ENCODE peak calls at places on chromosomes 13 and 19, in seven cellular contexts. L is left ventricle myocardium inferior; T is uterus; V is MM.1S; J is psoas muscle; X is upper lobe of right lung; A is CD8-positive, alpha-beta T cell. F is an unnamed sample.
A peak's percentile ranks its signal among the peaks of the same experiment; 100 is the strongest.

GRCh38 chr13:23868521-23868920 is 20.7 kb downstream of the MIPEP start:
- DNase-seq in T (no peak), L (no peak), V (no peak), J (no peak), X (no peak), A (no peak), F (no peak)

GRCh38 chr13:74771964-74772363 is 637.8 kb upstream of the KLF12 start:
- DNase-seq in A (no peak), L (no peak), V (no peak), T (no peak), J (no peak), X (no peak), F (no peak)

GRCh38 chr19:2711175-2711936 is 8.9 kb upstream of the GNG7 start:
- DNase-seq in A (no peak), J (no peak), X (no peak), V (no peak), L (no peak), T (no peak), F (no peak)

GRCh38 chr19:33784432-33784831 is 12.2 kb upstream of the KCTD15 start:
- DNase-seq in T (no peak), V (no peak), L (no peak), J (no peak), A (no peak), X (no peak), F (no peak)

GRCh38 chr19:10662384-10663251 is 8.5 kb downstream of the ILF3 start:
- DNase-seq in T (no peak), J (no peak), V (no peak), A (no peak), X (no peak), L (no peak), F (no peak)

GRCh38 chr19:41922585-41922984 is 5.7 kb downstream of the ERFL start:
- DNase-seq in L (no peak), V (no peak), A (no peak), T (no peak), J (no peak), X (no peak), F (no peak)

GRCh38 chr13:91318886-91319285 is 28.6 kb upstream of the MIR17HG start:
- DNase-seq in V (peak; percentile 7), X (no peak), T (no peak), J (no peak), L (no peak), A (no peak), F (no peak)

GRCh38 chr13:23500858-23501257 is 67.4 kb upstream of the SACS start:
- DNase-seq in L (no peak), V (no peak), X (no peak), A (no peak), T (no peak), J (no peak), F (no peak)

GRCh38 chr13:23025848-23026608 is 154.8 kb upstream of the SGCG start:
- DNase-seq in X (no peak), J (no peak), T (no peak), A (no peak), L (no peak), V (no peak), F (no peak)

GRCh38 chr13:43652751-43653150 is 134.0 kb downstream of the ENOX1 start:
- DNase-seq in A (no peak), J (no peak), V (no peak), L (no peak), T (no peak), X (no peak), F (no peak)

GRCh38 chr19:10514211-10515145 is 2.8 kb downstream of the S1PR5 start:
- DNase-seq in T (no peak), L (no peak), V (no peak), X (no peak), A (no peak), J (no peak), F (no peak)

GRCh38 chr13:40094056-40094455 is 438.6 kb downstream of the COG6 start:
- DNase-seq in L (no peak), V (no peak), A (no peak), T (no peak), X (no peak), J (no peak), F (no peak)

DNA sequence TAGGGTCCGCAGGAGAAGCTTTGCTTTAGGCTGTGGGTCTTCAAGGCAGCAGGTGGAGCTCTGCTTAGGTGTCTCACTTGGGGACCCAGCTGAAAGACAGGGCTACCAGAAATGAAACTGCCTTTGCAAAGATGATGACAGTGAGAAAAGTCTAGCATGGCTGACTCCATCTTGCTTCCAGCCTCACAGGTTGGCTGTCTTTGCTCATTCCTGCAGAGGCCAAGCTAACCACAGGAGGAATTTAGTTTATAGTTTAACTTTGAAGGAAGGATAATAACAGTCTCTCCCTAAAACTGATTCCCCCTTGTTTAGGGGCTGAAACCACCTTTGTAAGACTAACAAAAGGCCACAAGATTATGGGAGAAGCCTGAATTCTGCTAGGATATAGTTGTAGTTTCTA is 252.4 kb downstream of the UQCRFS1 start:
- DNase-seq in V (no peak), J (no peak), A (no peak), T (no peak), L (no peak), X (no peak), F (no peak)
- H3K27ac ChIP-seq in V (no peak overlapping the region), J (no peak overlapping the region), A (no peak overlapping the region), T (no peak overlapping the region), L (no peak overlapping the region), X (no peak overlapping the region), F (no peak overlapping the region)

GRCh38 chr19:46206176-46206575 is 23.4 kb upstream of the IGFL1 start:
- DNase-seq in V (no peak), L (peak; percentile 28), A (no peak), T (no peak), J (peak; percentile 31), X (no peak), F (no peak)

GRCh38 chr19:46202426-46202825 is 27.1 kb upstream of the IGFL1 start:
- DNase-seq in V (no peak), X (no peak), T (no peak), L (no peak), J (no peak), A (no peak), F (no peak)

GRCh38 chr19:46204008-46204407 is 25.5 kb upstream of the IGFL1 start:
- DNase-seq in T (no peak), L (no peak), A (no peak), J (no peak), V (no peak), X (no peak), F (no peak)

GRCh38 chr19:46202872-46203860 is 26.4 kb upstream of the IGFL1 start:
- DNase-seq in J (no peak), V (no peak), T (no peak), A (no peak), L (no peak), X (no peak), F (no peak)

DNA sequence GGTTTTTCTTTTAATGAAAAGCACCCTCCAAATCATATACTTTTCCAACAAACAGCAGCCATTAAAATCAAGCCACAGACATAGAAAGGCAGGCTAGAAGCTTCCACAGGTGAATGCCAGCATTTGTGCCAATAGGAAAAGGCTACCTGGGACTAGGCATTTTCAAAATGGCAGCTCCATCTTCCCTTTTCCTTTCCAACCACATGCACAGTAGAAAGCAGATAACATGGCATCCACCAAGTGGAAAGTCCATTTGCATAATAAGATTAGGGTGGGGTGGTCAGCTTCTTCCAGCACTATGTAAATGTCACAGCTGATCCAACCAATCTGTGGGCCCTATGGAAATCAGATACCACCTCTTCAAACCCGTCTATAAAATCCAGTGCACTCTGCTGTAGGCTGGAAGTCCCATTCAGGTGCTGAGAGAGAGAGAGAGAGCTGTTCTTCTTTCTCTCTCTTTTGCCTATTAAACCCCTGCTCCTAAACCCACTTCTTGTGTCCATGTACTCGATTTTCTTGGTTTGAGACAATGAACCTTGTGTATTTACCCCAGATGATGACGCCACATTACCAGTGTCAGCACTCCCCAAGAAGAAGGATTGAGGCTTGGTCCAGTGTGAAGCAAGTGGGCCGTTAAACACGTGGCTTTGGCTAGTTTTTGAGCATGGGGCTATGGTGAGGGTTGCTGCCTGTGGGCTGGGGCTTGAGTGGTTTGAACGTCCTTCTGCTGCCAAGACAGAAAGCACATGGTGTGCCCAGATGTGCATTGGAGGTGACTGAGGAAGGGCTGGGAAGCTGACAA is 24.2 kb upstream of the IGFL1 start:
- DNase-seq in X (no peak), J (no peak), V (no peak), A (no peak), T (no peak), L (no peak), F (no peak)
- H3K27ac ChIP-seq in X (no peak overlapping the region), J (no peak overlapping the region), V (no peak overlapping the region), A (no peak overlapping the region), T (no peak overlapping the region), L (no peak overlapping the region), F (no peak overlapping the region)

GRCh38 chr19:4474504-4475136 is 2.5 kb downstream of the HDGFL2 start:
- DNase-seq in T (no peak), V (no peak), A (no peak), X (no peak), J (no peak), L (no peak), F (peak; percentile 48)
- H3K27ac ChIP-seq in T (no peak overlapping the region), V (no peak overlapping the region), A (no peak overlapping the region), X (no peak overlapping the region), J (no peak overlapping the region), L (peak overlapping the region; percentile 16), F (no peak overlapping the region)

DNA sequence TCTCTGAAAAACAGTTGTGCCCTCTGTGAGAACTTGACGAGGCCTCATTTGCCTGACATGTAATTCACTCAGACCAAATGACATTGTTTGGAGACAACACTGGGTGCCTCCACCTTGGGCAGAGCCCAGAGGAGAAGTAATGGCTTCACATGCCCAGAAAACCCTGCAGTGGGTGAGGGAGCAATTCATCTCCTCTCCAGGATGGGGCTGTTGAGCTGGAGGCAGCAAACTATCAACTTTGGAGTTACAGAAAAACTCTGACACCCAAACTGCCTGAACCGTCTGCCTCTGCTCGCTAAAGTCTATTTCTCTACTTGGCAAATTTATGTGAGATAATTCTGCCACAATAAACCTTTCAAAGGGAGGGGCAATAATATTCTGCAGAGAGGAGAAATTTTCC is 146.9 kb downstream of the DCLK1 start:
- DNase-seq in L (no peak), T (no peak), V (no peak), X (no peak), A (no peak), J (no peak), F (no peak)
- H3K27ac ChIP-seq in L (no peak overlapping the region), T (no peak overlapping the region), V (no peak overlapping the region), X (no peak overlapping the region), A (no peak overlapping the region), J (no peak overlapping the region), F (no peak overlapping the region)

GRCh38 chr13:93172109-93172508 is 54.5 kb upstream of the GPC6 start:
- DNase-seq in J (no peak), X (no peak), L (no peak), A (no peak), V (no peak), T (no peak), F (no peak)

GRCh38 chr13:93174260-93174659 is 52.3 kb upstream of the GPC6 start:
- DNase-seq in V (no peak), L (no peak), X (no peak), T (no peak), A (no peak), J (no peak), F (no peak)

GRCh38 chr13:93173656-93174055 is 53.0 kb upstream of the GPC6 start:
- DNase-seq in J (no peak), T (no peak), V (no peak), X (no peak), L (no peak), A (no peak), F (no peak)

GRCh38 chr13:93169980-93170379 is 56.6 kb upstream of the GPC6 start:
- DNase-seq in X (no peak), J (no peak), L (no peak), A (no peak), V (no peak), T (no peak), F (no peak)
- H3K27ac ChIP-seq in X (no peak overlapping the region), J (no peak overlapping the region), L (no peak overlapping the region), A (no peak overlapping the region), V (no peak overlapping the region), T (no peak overlapping the region), F (no peak overlapping the region)

F was measured in SJCRH30.